ENCODE peak calls at places on chromosome 5, in seven cellular contexts. M is T-cell, C is OCI-LY7, R is AG08395, J is NAMALWA, L is ACHN, I is fibroblast of lung. A is an unnamed sample.

GRCh38 chr5:132591140-132591539 is 34.4 kb downstream of the RAD50 start:
- DNase-seq in I (peak), L (no peak), R (peak), C (no peak), M (no peak), J (peak), A (peak)

GRCh38 chr5:35087971-35088370 is 40.2 kb upstream of the AGXT2 start:
- DNase-seq in M (no peak), C (no peak), I (peak), L (no peak), R (peak), J (no peak), A (no peak)

GRCh38 chr5:141574122-141574510 is 44.7 kb downstream of the DIAPH1 start:
- DNase-seq in J (no peak), L (no peak), M (no peak), R (no peak), C (no peak), I (no peak), A (no peak)

GRCh38 chr5:36240779-36241635 is 718 bp downstream of the NADK2 start:
- DNase-seq in R (peak), L (peak), I (peak), M (peak), J (peak), C (peak), A (peak)

GRCh38 chr5:124912653-124913328 is 166.4 kb upstream of the ZNF608 start:
- DNase-seq in J (no peak), M (no peak), R (no peak), L (no peak), C (no peak), I (no peak), A (no peak)

GRCh38 chr5:134769206-134769605 is 10.6 kb downstream of the DDX46 start:
- DNase-seq in R (no peak), M (no peak), I (peak), L (peak), J (no peak), C (no peak), A (no peak)

GRCh38 chr5:150465926-150466325 is 16.4 kb upstream of the RPS14 start:
- DNase-seq in I (no peak), L (no peak), J (no peak), C (no peak), R (no peak), M (no peak), A (peak)

GRCh38 chr5:81397169-81397568 is 3.2 kb upstream of the ACOT12 start:
- DNase-seq in C (no peak), I (peak), M (no peak), J (no peak), R (peak), L (no peak), A (peak)

GRCh38 chr5:111425205-111425604 is 87.1 kb downstream of the STARD4 start:
- DNase-seq in C (no peak), L (no peak), I (no peak), R (no peak), J (no peak), M (no peak), A (no peak)

GRCh38 chr5:1050449-1051365 is 42.1 kb downstream of the NKD2 start:
- DNase-seq in J (peak), C (no peak), I (no peak), R (no peak), L (no peak), M (no peak), A (no peak)

GRCh38 chr5:140293091-140293996 is 9.6 kb downstream of the PFDN1 start:
- DNase-seq in R (no peak), C (no peak), I (peak), J (no peak), L (no peak), M (no peak), A (peak)